ENCODE peak calls at places on chromosomes 13 and 19, in four cellular contexts. One of them, this sample, is unnamed.

GRCh38 chr13:95505976-95506375 is 46.5 kb upstream of the CLDN10 start:
- DNase-seq in NCI-H1436: no peak
- DNase-seq in upper lobe of right lung: no peak
- DNase-seq in sigmoid colon: no peak
- DNase-seq in this sample: no peak

GRCh38 chr13:21071894-21072293 is 10.5 kb upstream of the LATS2 start:
- DNase-seq in NCI-H1436: no peak
- DNase-seq in upper lobe of right lung: no peak
- DNase-seq in sigmoid colon: no peak
- DNase-seq in this sample: no peak

GRCh38 chr13:23680836-23681235 is 110.6 kb downstream of the TNFRSF19 start:
- DNase-seq in NCI-H1436: no peak
- DNase-seq in upper lobe of right lung: no peak
- DNase-seq in sigmoid colon: no peak
- DNase-seq in this sample: no peak

GRCh38 chr13:47853236-47853635 is 147.8 kb downstream of the SUCLA2 start:
- DNase-seq in NCI-H1436: no peak
- DNase-seq in upper lobe of right lung: no peak
- DNase-seq in sigmoid colon: no peak
- DNase-seq in this sample: no peak

GRCh38 chr19:54262066-54262465 is 5.0 kb upstream of the LILRB5 start:
- DNase-seq in NCI-H1436: no peak
- DNase-seq in upper lobe of right lung: peak
- DNase-seq in sigmoid colon: peak
- DNase-seq in this sample: no peak

GRCh38 chr13:91400094-91400462 is 1.7 kb downstream of the GPC5 start:
- DNase-seq in NCI-H1436: no peak
- DNase-seq in upper lobe of right lung: no peak
- DNase-seq in sigmoid colon: no peak
- DNase-seq in this sample: no peak

GRCh38 chr13:91893040-91893439 is 494.6 kb downstream of the GPC5 start:
- DNase-seq in NCI-H1436: no peak
- DNase-seq in upper lobe of right lung: no peak
- DNase-seq in sigmoid colon: no peak
- DNase-seq in this sample: no peak

GRCh38 chr13:32165791-32166190 is 134.2 kb downstream of the FRY start:
- DNase-seq in NCI-H1436: no peak
- DNase-seq in upper lobe of right lung: no peak
- DNase-seq in sigmoid colon: peak
- DNase-seq in this sample: no peak

GRCh38 chr13:75132800-75133695 is 348.9 kb downstream of the TBC1D4 start:
- DNase-seq in NCI-H1436: no peak
- DNase-seq in upper lobe of right lung: no peak
- DNase-seq in sigmoid colon: no peak
- DNase-seq in this sample: no peak

GRCh38 chr19:44903602-44904425 is 1.8 kb upstream of the APOE start:
- DNase-seq in NCI-H1436: peak
- DNase-seq in upper lobe of right lung: peak
- DNase-seq in sigmoid colon: peak
- DNase-seq in this sample: peak